ENCODE peak calls at places on chromosome 1, in five cellular contexts. W is left colon, A is H7, K is endothelial cell, S is memory B cell. E is an unnamed sample.
A peak's percentile ranks its signal among the peaks of the same experiment; 100 is the strongest.

GRCh38 chr1:173903827-173904226 is 13.3 kb downstream of the SERPINC1 start:
- DNase-seq in W (no peak), A (no peak), K (no peak), S (no peak), E (no peak)

GRCh38 chr1:208081972-208082371 is 162.2 kb downstream of the PLXNA2 start:
- DNase-seq in W (no peak), A (peak; percentile 75), K (no peak), S (no peak), E (no peak)

GRCh38 chr1:228646717-228647522 is 88.4 kb upstream of the RHOU start:
- DNase-seq in W (peak; percentile 35), A (peak; percentile 65), K (no peak), S (peak; percentile 42), E (peak; percentile 71)

GRCh38 chr1:48677306-48678287 is 99.1 kb downstream of the BEND5 start:
- DNase-seq in W (peak; percentile 81), A (peak; percentile 76), K (peak; percentile 75), S (peak; percentile 53), E (peak; percentile 49)

GRCh38 chr1:40299366-40300248 is 17.5 kb downstream of the COL9A2 start:
- DNase-seq in W (no peak), A (peak; percentile 30), K (no peak), S (no peak), E (no peak)

GRCh38 chr1:193377472-193377871 is 191.1 kb upstream of the B3GALT2 start:
- DNase-seq in W (no peak), A (no peak), K (no peak), S (no peak), E (no peak)

GRCh38 chr1:215888159-215888558 is 321.1 kb downstream of the KCTD3 start:
- DNase-seq in W (no peak), A (no peak), K (no peak), S (no peak), E (no peak)

GRCh38 chr1:244989813-244990212 is 125.5 kb upstream of the HNRNPU start:
- DNase-seq in W (no peak), A (no peak), K (no peak), S (no peak), E (peak; percentile 51)

GRCh38 chr1:228772516-228773212 is 37.4 kb downstream of the RHOU start:
- DNase-seq in W (no peak), A (no peak), K (no peak), S (no peak), E (no peak)

GRCh38 chr1:154802336-154803003 is 67.6 kb downstream of the KCNN3 start:
- DNase-seq in W (no peak), A (no peak), K (no peak), S (no peak), E (no peak)

GRCh38 chr1:162663589-162664030 is 31.3 kb downstream of the DDR2 start:
- DNase-seq in W (no peak), A (peak; percentile 8), K (no peak), S (no peak), E (no peak)

GRCh38 chr1:238176441-238176840 is 285.7 kb upstream of the ZP4 start:
- DNase-seq in W (no peak), A (no peak), K (no peak), S (no peak), E (no peak)

GRCh38 chr1:222097646-222098045 is 355.8 kb upstream of the DUSP10 start:
- DNase-seq in W (no peak), A (no peak), K (no peak), S (no peak), E (peak; percentile 66)

GRCh38 chr1:171653796-171654704 is 1.6 kb upstream of the MYOC start:
- DNase-seq in W (no peak), A (no peak), K (no peak), S (no peak), E (no peak)

E was measured in mammary epithelial cell.